ENCODE peak calls at places on chromosomes 16 and 17, in six cellular contexts. I is stimulated activated CD4-positive, alpha-beta T cell treated with anti-CD3 and anti-CD28 coated beads, Interleukin-2, amount 100 ng/mL, for 24 hours; F is NCI-H2081; V is ELR; Y is GM12865; S is OCI-M1. L is an unnamed sample.

GRCh38 chr16:89921699-89922476 is 1.3 kb upstream of the TUBB3 start:
- DNase-seq in V (peak; percentile 99), I (no peak), Y (no peak), S (peak; percentile 86), F (peak; percentile 5), L (no peak)

GRCh38 chr17:12643812-12644211 is 21.9 kb upstream of the MYOCD start:
- DNase-seq in Y (no peak), S (no peak), F (no peak), I (no peak), V (no peak), L (no peak)

GRCh38 chr17:67435122-67435521 is 58.0 kb downstream of the PITPNC1 start:
- DNase-seq in V (no peak), I (peak; percentile 45), F (no peak), S (peak; percentile 20), Y (no peak), L (peak; percentile 24)

GRCh38 chr17:57152916-57153528 is 68.0 kb downstream of the AKAP1 start:
- DNase-seq in F (no peak), V (no peak), I (no peak), S (no peak), Y (no peak), L (no peak)

GRCh38 chr16:74606521-74607309 is at the start of gene GLG1:
- DNase-seq in F (peak; percentile 85), I (peak; percentile 93), S (peak; percentile 94), V (peak; percentile 93), Y (peak; percentile 95), L (peak; percentile 85)

GRCh38 chr17:28710948-28711722 is 553 bp downstream of the PROCA1 start:
- DNase-seq in Y (peak; percentile 91), F (peak; percentile 78), S (peak; percentile 99), I (peak; percentile 96), V (peak; percentile 93), L (peak; percentile 97)

GRCh38 chr17:33201255-33201654 is 91.8 kb downstream of the ASIC2 start:
- DNase-seq in Y (peak; percentile 1), S (no peak), F (no peak), I (no peak), V (no peak), L (no peak)

GRCh38 chr17:42513686-42514085 is 22.4 kb upstream of the NAGLU start:
- DNase-seq in I (no peak), F (no peak), S (no peak), Y (no peak), V (no peak), L (no peak)